ENCODE peak calls at places on chromosomes 3 and 15, in four cellular contexts. E is IMR-90, W is HCT116, O is uterus. I is an unnamed sample. For H3K4me1, the result is how much of the 10 kb centered on the place peaks cover.

GRCh38 chr15:90530250-90531051 is 728 bp downstream of the CRTC3 start:
- DNase-seq in E (peak), W (no peak), O (peak), I (peak)

GRCh38 chr3:8560608-8561007 is 59.0 kb downstream of the LMCD1 start:
- DNase-seq in E (peak), W (no peak), O (no peak), I (no peak)

GRCh38 chr15:74405823-74406222 is 27.9 kb downstream of the SEMA7A start:
- DNase-seq in E (no peak), W (no peak), O (no peak), I (no peak)

GRCh38 chr3:194588741-194589140 is 44.5 kb downstream of the TMEM44 start:
- DNase-seq in E (peak), W (no peak), O (no peak), I (no peak)

GRCh38 chr3:139979991-139980390 is 45.0 kb downstream of the CLSTN2 start:
- DNase-seq in E (no peak), W (no peak), O (no peak), I (no peak)

GRCh38 chr3:71815676-71816075 is 30.7 kb upstream of the PROK2 start:
- DNase-seq in E (no peak), W (no peak), O (no peak), I (no peak)

GRCh38 chr3:58155838-58156237 is 54.9 kb downstream of the DNASE1L3 start:
- DNase-seq in E (no peak), W (no peak), O (no peak), I (no peak)

GRCh38 chr15:99729920-99730319 is 3.3 kb downstream of the LYSMD4 start:
- DNase-seq in E (peak), W (no peak), O (peak), I (peak)

GRCh38 chr15:67743558-67743957 is 81.8 kb upstream of the SKOR1 start:
- DNase-seq in E (no peak), W (no peak), O (no peak), I (no peak)

GRCh38 chr15:43966646-43967045 is 139.8 kb downstream of the WDR76 start:
- DNase-seq in E (peak), W (no peak), O (no peak), I (no peak)

GRCh38 chr3:14452676-14453367 is 50.4 kb downstream of the SLC6A6 start:
- DNase-seq in E (peak), W (peak), O (peak), I (no peak)

GRCh38 chr3:128425846-128426127 is 40.9 kb downstream of the DNAJB8 start:
- DNase-seq in E (no peak), W (no peak), O (no peak), I (no peak)

GRCh38 chr3:124862006-124862405 is 25.2 kb downstream of the ITGB5 start:
- DNase-seq in E (no peak), W (no peak), O (no peak), I (no peak)

GRCh38 chr3:11059090-11059798 is 66.7 kb downstream of the SLC6A1 start:
- DNase-seq in E (peak), W (peak), O (peak), I (peak)

GRCh38 chr15:33154366-33155166 is 39.9 kb downstream of the FMN1 start:
- DNase-seq in E (peak), W (no peak), O (no peak), I (no peak)

GRCh38 chr15:33183334-33183733 is 11.2 kb downstream of the FMN1 start:
- DNase-seq in E (no peak), W (no peak), O (no peak), I (no peak)

GRCh38 chr3:40845447-40845846 is 320.7 kb downstream of the ZNF621 start:
- DNase-seq in E (no peak), W (no peak), O (no peak), I (no peak)

GRCh38 chr3:145357453-145357852 is 803.5 kb downstream of the PLOD2 start:
- DNase-seq in E (no peak), W (no peak), O (no peak), I (no peak)

GRCh38 chr3:34263014-34263714 is 464.7 kb downstream of the PDCD6IP start:
- DNase-seq in E (no peak), W (no peak), O (no peak), I (no peak)

GRCh38 chr3:172648736-172649135 is 62.1 kb downstream of the NCEH1 start:
- DNase-seq in E (peak), W (no peak), O (no peak), I (no peak)

GRCh38 chr3:81437683-81438082 is 323.8 kb downstream of the GBE1 start:
- DNase-seq in E (no peak), W (no peak), O (no peak), I (no peak)

GRCh38 chr3:161349529-161350278 is 21.6 kb downstream of the SPTSSB start:
- DNase-seq in E (peak), W (peak), O (no peak), I (no peak)

GRCh38 chr3:129673012-129673411 is 66.5 kb upstream of the PLXND1 start:
- DNase-seq in E (no peak), W (no peak), O (no peak), I (no peak)

GRCh38 chr15:38961886-38962285 is 397.3 kb upstream of the RASGRP1 start:
- DNase-seq in E (peak), W (no peak), O (no peak), I (no peak)

GRCh38 chr3:43759297-43759782 is 68.6 kb downstream of the ABHD5 start:
- DNase-seq in E (peak), W (no peak), O (no peak), I (peak)

GRCh38 chr3:130463221-130463620 is 53.8 kb upstream of the COL6A6 start:
- DNase-seq in E (no peak), W (no peak), O (no peak), I (no peak)

DNA sequence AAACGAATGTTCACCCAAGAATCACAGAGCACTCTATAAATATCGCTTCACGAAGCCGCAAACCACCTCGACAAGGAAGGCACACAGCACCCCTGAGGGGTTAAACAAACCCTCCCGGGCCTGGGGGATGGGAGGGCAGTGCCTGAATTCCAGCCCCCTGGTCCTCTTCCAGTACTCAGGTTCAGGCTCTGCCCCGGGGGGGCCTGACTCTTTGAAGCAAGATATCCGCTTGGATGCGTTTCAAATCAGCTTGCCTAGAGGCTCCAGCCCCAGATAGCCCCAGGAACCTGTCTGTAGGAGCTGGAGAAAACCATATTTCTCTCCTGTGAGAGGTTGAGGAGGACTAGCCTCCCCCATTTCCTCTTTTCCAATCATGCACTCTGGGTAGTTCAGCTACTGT is 194.7 kb downstream of the WNT5A start:
- DNase-seq in E (no peak), W (no peak), O (no peak), I (no peak)
- H3K4me3 ChIP-seq in E (no peak), W (no peak), O (no peak), I (no peak)

GRCh38 chr3:156787015-156787414 is 39.1 kb upstream of the LEKR1 start:
- DNase-seq in E (no peak), W (no peak), O (no peak), I (no peak)

GRCh38 chr3:156787926-156788663 is 38.1 kb upstream of the LEKR1 start:
- DNase-seq in E (peak), W (peak), O (peak), I (no peak)

GRCh38 chr3:156782319-156782718 is 43.8 kb upstream of the LEKR1 start:
- DNase-seq in E (no peak), W (no peak), O (no peak), I (no peak)

GRCh38 chr3:156781310-156782230 is 44.6 kb upstream of the LEKR1 start:
- DNase-seq in E (peak), W (no peak), O (no peak), I (no peak)

DNA sequence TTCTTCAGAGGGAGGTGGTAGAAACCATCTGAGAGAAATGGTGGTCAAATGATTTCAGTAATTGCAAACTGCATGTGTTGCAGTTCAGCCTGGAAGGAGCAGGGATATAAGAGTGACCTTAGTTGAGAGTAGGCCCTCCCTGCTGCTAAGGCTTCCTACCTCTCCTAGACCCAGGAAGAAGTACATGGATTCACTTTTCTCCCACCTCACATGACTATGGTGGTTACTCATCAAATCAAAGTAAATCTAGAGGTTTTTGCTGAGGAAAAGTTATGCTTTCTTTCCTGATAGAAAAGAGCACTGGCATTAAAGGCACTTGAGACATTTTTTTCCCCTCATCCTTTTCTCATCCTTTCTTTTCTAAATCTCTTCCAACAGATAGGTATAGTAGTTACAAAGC is 43.2 kb upstream of the LEKR1 start:
- DNase-seq in E (peak), W (no peak), O (no peak), I (no peak)
- H3K4me1 ChIP-seq in E (under half), W (under half), O (under half), I (under half)

GRCh38 chr15:94056314-94056713 is 175.0 kb upstream of the MCTP2 start:
- DNase-seq in E (peak), W (no peak), O (no peak), I (no peak)
- TF ChIP-seq CTCF in E (no peak), W (no peak), O (no peak), I (no peak)

GRCh38 chr15:31352911-31353811 is 26.5 kb downstream of the KLF13 start:
- DNase-seq in E (peak), W (no peak), O (peak), I (no peak)
- H3K4me3 ChIP-seq in E (no peak), W (no peak), O (no peak), I (no peak)